ENCODE peak calls at places on chromosomes 1 and 21, in four cellular contexts. G, U, O and P are unnamed samples.

GRCh38 chr1:173646656-173647055 is 11.5 kb downstream of the TEX50 start:
- DNase-seq in U (no peak), G (no peak), O (no peak), P (no peak)

GRCh38 chr1:38858833-38859560 is 575 bp downstream of the RRAGC start:
- DNase-seq in U (no peak), G (peak; percentile 39), O (peak; percentile 57), P (peak; percentile 25)

GRCh38 chr1:41843378-41843777 is 75.3 kb downstream of the HIVEP3 start:
- DNase-seq in U (no peak), O (no peak), G (no peak), P (no peak)

GRCh38 chr21:15781986-15782385 is 52.2 kb downstream of the USP25 start:
- DNase-seq in O (no peak), U (no peak), G (no peak), P (no peak)

GRCh38 chr1:4512622-4513021 is 141.8 kb upstream of the AJAP1 start:
- DNase-seq in G (no peak), O (no peak), U (no peak), P (no peak)

GRCh38 chr1:214665606-214666110 is 62.7 kb downstream of the CENPF start:
- DNase-seq in U (no peak), O (no peak), G (no peak), P (no peak)

GRCh38 chr1:61143821-61144220 is 61.5 kb downstream of the NFIA start:
- DNase-seq in O (no peak), G (no peak), U (no peak), P (no peak)

GRCh38 chr1:96790599-96790998 is 69.0 kb downstream of the PTBP2 start:
- DNase-seq in U (no peak), G (no peak), O (no peak), P (no peak)

GRCh38 chr21:44094832-44095231 is 12.4 kb upstream of the PWP2 start:
- DNase-seq in U (no peak), O (no peak), G (no peak), P (no peak)

GRCh38 chr1:62875676-62876075 is 91.7 kb downstream of the ATG4C start:
- DNase-seq in U (no peak), O (no peak), G (no peak), P (no peak)
- TF ChIP-seq TARDBP in U (no peak), O (no peak), G (no peak), P (no peak)

DNA sequence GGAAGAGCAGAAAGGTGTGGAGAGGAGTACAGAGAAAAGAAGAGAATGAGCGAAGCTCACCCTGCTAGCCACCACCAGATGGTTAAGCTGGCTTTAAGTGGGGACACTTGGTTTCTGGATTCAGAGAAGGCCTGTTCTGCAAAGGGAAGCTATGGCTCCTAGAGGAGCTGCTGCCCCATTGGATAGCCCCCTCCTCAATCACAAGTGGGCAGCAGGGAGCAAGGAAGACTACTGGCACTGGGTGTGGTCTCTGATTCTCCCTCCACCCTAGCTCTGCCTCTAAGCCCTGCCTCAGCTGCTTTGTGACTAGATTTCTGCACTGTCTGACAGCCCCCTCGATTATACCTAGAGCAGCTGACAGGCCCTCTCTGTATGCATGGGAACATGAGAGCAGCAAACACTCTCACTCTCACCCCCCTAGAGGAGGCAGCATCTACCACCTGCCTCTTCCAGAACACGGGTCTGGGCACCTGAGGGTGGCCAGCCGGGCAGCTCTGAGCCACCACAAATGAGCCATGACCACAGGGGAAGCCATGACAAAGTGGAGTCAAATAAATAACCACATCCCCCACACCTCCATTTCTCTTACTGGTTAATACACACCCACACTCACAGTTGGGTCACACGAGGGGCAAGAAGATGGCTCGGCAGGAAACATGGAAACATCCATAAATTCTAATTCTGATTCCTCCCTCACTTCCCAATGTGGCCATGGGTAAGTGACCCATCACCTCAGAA is 13.6 kb downstream of the PLEKHA6 start:
- DNase-seq in U (no peak), O (no peak), G (no peak), P (no peak)
- TF ChIP-seq BHLHE40 in U (no peak), O (no peak), G (no peak), P (no peak)

GRCh38 chr21:39881661-39882060 is 14.4 kb downstream of the PCP4 start:
- DNase-seq in U (no peak), G (no peak), O (no peak), P (no peak)
- TF ChIP-seq TARDBP in U (no peak), G (no peak), O (no peak), P (no peak)

GRCh38 chr1:98985687-98986086 is 19.0 kb downstream of the PLPPR5 start:
- DNase-seq in O (no peak), U (no peak), G (no peak), P (no peak)

GRCh38 chr1:98992844-98993243 is 11.8 kb downstream of the PLPPR5 start:
- DNase-seq in O (no peak), G (no peak), U (no peak), P (no peak)

GRCh38 chr1:98988906-98989603 is 15.6 kb downstream of the PLPPR5 start:
- DNase-seq in G (no peak), O (no peak), U (peak; percentile 2), P (no peak)

GRCh38 chr1:98991127-98992003 is 13.3 kb downstream of the PLPPR5 start:
- DNase-seq in G (peak; percentile 21), U (peak; percentile 1), O (no peak), P (peak; percentile 34)
- TF ChIP-seq BHLHE40 in G (no peak), U (no peak), O (no peak), P (no peak)

GRCh38 chr1:67953301-67953700 is 97.1 kb downstream of the DIRAS3 start:
- DNase-seq in O (no peak), U (no peak), G (no peak), P (no peak)

GRCh38 chr1:67947114-67947513 is 103.3 kb downstream of the DIRAS3 start:
- DNase-seq in G (no peak), O (no peak), U (no peak), P (no peak)

GRCh38 chr1:67952071-67952470 is 98.4 kb downstream of the DIRAS3 start:
- DNase-seq in U (no peak), O (no peak), G (no peak), P (no peak)

GRCh38 chr1:67945733-67946374 is 104.6 kb downstream of the DIRAS3 start:
- DNase-seq in O (no peak), U (no peak), G (no peak), P (no peak)

DNA sequence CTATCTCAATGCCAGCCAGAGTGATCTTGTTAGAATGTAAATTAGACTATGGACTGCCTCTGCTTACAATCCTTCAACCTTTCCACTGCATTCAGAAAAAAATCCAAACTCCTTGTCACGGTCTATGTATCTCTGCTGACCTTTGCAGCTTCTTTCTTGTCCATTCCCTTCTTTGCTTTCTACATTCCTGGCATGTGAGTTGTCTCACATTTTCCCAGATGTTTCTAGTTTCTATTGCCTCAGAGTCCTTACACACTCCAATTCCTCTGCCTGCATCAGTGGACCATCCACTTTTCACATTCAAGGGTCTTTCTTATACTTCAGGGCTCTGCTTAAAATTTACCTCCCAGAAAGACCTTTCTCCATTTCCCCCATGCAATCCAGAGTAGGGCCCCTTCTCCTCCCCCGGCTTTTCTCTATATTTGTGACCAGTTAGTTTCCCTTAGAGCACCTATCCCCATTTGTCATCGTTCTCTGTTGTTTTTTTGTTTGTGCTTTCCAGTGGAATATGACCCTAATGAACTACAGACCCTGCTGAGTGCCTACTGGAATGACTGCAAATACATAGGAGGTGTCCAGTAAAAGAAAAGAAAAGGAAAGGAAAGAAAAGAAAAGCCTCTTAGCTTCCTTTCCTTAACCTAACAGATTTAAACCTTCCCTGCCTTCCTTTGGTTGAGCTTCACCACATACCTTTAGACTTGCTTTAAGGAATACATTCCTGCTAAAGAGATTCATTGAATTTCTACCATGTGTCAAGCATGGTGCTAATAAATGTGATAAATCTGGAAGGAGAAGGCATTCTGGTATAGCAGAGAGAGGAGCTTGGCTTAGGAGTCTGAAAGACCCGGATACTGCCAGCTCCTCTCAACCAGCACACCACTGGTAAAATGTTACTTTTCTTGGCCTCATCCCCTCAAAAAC is 102.0 kb downstream of the DIRAS3 start:
- DNase-seq in O (no peak), U (no peak), G (no peak), P (no peak)
- TF ChIP-seq TARDBP in O (no peak), U (no peak), G (no peak), P (no peak)

GRCh38 chr1:115976900-115977480 is 677 bp downstream of the SLC22A15 start:
- DNase-seq in G (no peak), O (no peak), U (no peak), P (no peak)
- TF ChIP-seq BHLHE40 in G (no peak), O (no peak), U (no peak), P (no peak)